ENCODE peak calls at places on chromosome 1, in four cellular contexts. V is NCI-H1417; Q is activated CD4-positive, alpha-beta T cell treated with anti-CD3 and anti-CD28 coated beads, Interleukin-2, amount 50 U/mL, for 1 hour; X is neuronal stem cell. C is an unnamed sample.

GRCh38 chr1:223143760-223144248 is 756 bp upstream of the TLR5 start:
- DNase-seq in V (peak), Q (peak), X (no peak), C (peak)

GRCh38 chr1:193634470-193634869 is 448.1 kb upstream of the B3GALT2 start:
- DNase-seq in V (no peak), Q (no peak), X (no peak), C (no peak)

GRCh38 chr1:245687636-245688535 is 533.1 kb downstream of the KIF26B start:
- DNase-seq in V (no peak), Q (no peak), X (no peak), C (no peak)

GRCh38 chr1:41496080-41497055 is 11.9 kb upstream of the EDN2 start:
- DNase-seq in V (peak), Q (no peak), X (peak), C (peak)

GRCh38 chr1:202101182-202101581 is 21.5 kb upstream of the GPR37L1 start:
- DNase-seq in V (peak), Q (no peak), X (no peak), C (no peak)

GRCh38 chr1:108590436-108590835 is 30.5 kb downstream of the EEIG2 start:
- DNase-seq in V (no peak), Q (no peak), X (no peak), C (no peak)

GRCh38 chr1:206513312-206514111 is 6.2 kb downstream of the RASSF5 start:
- DNase-seq in V (peak), Q (no peak), X (no peak), C (peak)

GRCh38 chr1:24351918-24352637 is 32.9 kb downstream of the GRHL3 start:
- DNase-seq in V (peak), Q (no peak), X (no peak), C (no peak)

GRCh38 chr1:171798311-171798710 is 16.9 kb downstream of the METTL13 start:
- DNase-seq in V (no peak), Q (no peak), X (no peak), C (no peak)

GRCh38 chr1:46203738-46204405 is 738 bp downstream of the LURAP1 start:
- DNase-seq in V (no peak), Q (no peak), X (no peak), C (peak)

GRCh38 chr1:204192589-204193352 is 3.5 kb downstream of the KISS1 start:
- DNase-seq in V (no peak), Q (no peak), X (no peak), C (no peak)

GRCh38 chr1:155000725-155001437 is 1.7 kb upstream of the ZBTB7B start:
- DNase-seq in V (peak), Q (peak), X (peak), C (peak)

GRCh38 chr1:34235594-34235993 is 58.9 kb downstream of the C1orf94 start:
- DNase-seq in V (no peak), Q (no peak), X (no peak), C (no peak)

C was measured in Peyer's patch.